ENCODE peak calls at places on chromosomes 7 and 10, in nine cellular contexts. D is brain microvascular endothelial cell; L is smooth muscle cell of the brain vasculature; O is Ammon's horn; J is activated naive CD4-positive, alpha-beta T cell; I is substantia nigra; M is transverse colon; G is T follicular helper cell; C is neural crest cell. R is an unnamed sample.

GRCh38 chr10:31838065-31838464 is 90.6 kb downstream of the ARHGAP12 start:
- DNase-seq in I (no peak), M (no peak), L (no peak), C (no peak), G (no peak), O (no peak), J (no peak), D (no peak), R (no peak)

GRCh38 chr10:31484407-31485135 is 165.6 kb downstream of the ZEB1 start:
- DNase-seq in M (no peak), D (no peak), O (no peak), G (no peak), I (no peak), L (no peak), C (no peak), J (no peak), R (no peak)

GRCh38 chr10:124882313-124882712 is 59.6 kb upstream of the ZRANB1 start:
- DNase-seq in D (no peak), L (no peak), C (no peak), I (no peak), J (no peak), M (no peak), G (no peak), O (peak; percentile 25), R (no peak)

GRCh38 chr7:102024769-102025391 is 207.5 kb downstream of the CUX1 start:
- DNase-seq in G (no peak), C (no peak), L (no peak), J (no peak), M (peak; percentile 15), D (no peak), O (no peak), I (no peak), R (no peak)

GRCh38 chr10:3807221-3807927 is 22.4 kb upstream of the KLF6 start:
- DNase-seq in D (no peak), O (no peak), J (no peak), C (no peak), G (no peak), I (no peak), M (no peak), L (no peak), R (no peak)

GRCh38 chr10:72764151-72764550 is 72.2 kb downstream of the MCU start:
- DNase-seq in I (no peak), C (no peak), M (no peak), O (no peak), G (no peak), D (peak; percentile 59), J (no peak), L (no peak), R (no peak)

GRCh38 chr10:123922126-123922525 is 30.5 kb upstream of the CPXM2 start:
- DNase-seq in J (no peak), L (no peak), I (no peak), C (no peak), G (no peak), O (no peak), M (no peak), D (no peak), R (no peak)

GRCh38 chr10:85224366-85224960 is 896.1 kb downstream of the CCSER2 start:
- DNase-seq in M (no peak), D (no peak), L (no peak), O (no peak), J (no peak), G (no peak), I (no peak), C (no peak), R (no peak)

GRCh38 chr7:155804897-155805825 is 7.1 kb downstream of the SHH start:
- DNase-seq in L (no peak), O (peak; percentile 59), G (peak; percentile 51), M (peak; percentile 61), J (peak; percentile 42), C (peak; percentile 87), D (peak; percentile 54), I (no peak), R (peak; percentile 82)

GRCh38 chr10:84270708-84271107 is 25.9 kb downstream of the RGR start:
- DNase-seq in M (no peak), O (no peak), G (no peak), I (no peak), C (no peak), J (no peak), D (no peak), L (no peak), R (no peak)

GRCh38 chr7:132261296-132261695 is 315.0 kb downstream of the PLXNA4 start:
- DNase-seq in I (no peak), J (no peak), O (no peak), D (no peak), C (no peak), M (no peak), G (no peak), L (no peak), R (no peak)

GRCh38 chr7:151410405-151411390 is 860 bp upstream of the WDR86 start:
- DNase-seq in D (no peak), M (no peak), C (peak; percentile 36), I (no peak), G (no peak), L (no peak), J (no peak), O (no peak), R (peak; percentile 64)

GRCh38 chr7:135253851-135254815 is 20.5 kb downstream of the STRA8 start:
- DNase-seq in M (peak; percentile 38), D (peak; percentile 61), O (peak; percentile 92), I (peak; percentile 79), C (no peak), J (no peak), G (no peak), L (peak; percentile 6), R (no peak)

GRCh38 chr7:4734587-4735365 is 40.6 kb upstream of the AP5Z1 start:
- DNase-seq in I (peak; percentile 59), D (no peak), L (no peak), C (no peak), J (no peak), G (no peak), M (no peak), O (peak; percentile 79), R (no peak)

GRCh38 chr7:47485640-47486435 is 96.1 kb downstream of the TNS3 start:
- DNase-seq in O (no peak), C (no peak), G (no peak), D (no peak), J (no peak), M (peak; percentile 68), I (no peak), L (no peak), R (no peak)

GRCh38 chr10:48509974-48510692 is 94.7 kb downstream of the ARHGAP22 start:
- DNase-seq in G (no peak), D (no peak), M (no peak), O (no peak), L (no peak), J (no peak), C (no peak), I (no peak), R (no peak)

GRCh38 chr7:3091631-3092030 is 48.0 kb upstream of the CARD11 start:
- DNase-seq in O (no peak), D (no peak), C (no peak), I (no peak), J (no peak), G (no peak), L (no peak), M (no peak), R (no peak)

GRCh38 chr7:16926283-16926682 is 44.5 kb upstream of the AGR3 start:
- DNase-seq in M (peak; percentile 39), I (no peak), J (no peak), C (no peak), L (no peak), O (peak; percentile 47), D (peak; percentile 53), G (no peak), R (no peak)

GRCh38 chr10:113267616-113268015 is 285.2 kb upstream of the HABP2 start:
- DNase-seq in D (no peak), C (no peak), O (peak; percentile 31), L (no peak), I (no peak), G (no peak), J (no peak), M (no peak), R (no peak)

GRCh38 chr10:113463777-113464176 is 89.1 kb upstream of the HABP2 start:
- DNase-seq in D (no peak), L (peak; percentile 10), C (no peak), J (no peak), O (no peak), I (no peak), M (no peak), G (no peak), R (no peak)

GRCh38 chr7:725223-726005 is 1.1 kb upstream of the DNAAF5 start:
- DNase-seq in D (peak; percentile 77), J (no peak), I (no peak), L (no peak), O (no peak), M (no peak), C (no peak), G (no peak), R (no peak)

GRCh38 chr10:25753776-25754175 is 180.3 kb upstream of the MYO3A start:
- DNase-seq in C (no peak), L (no peak), I (no peak), O (no peak), M (no peak), J (no peak), G (no peak), D (no peak), R (no peak)

GRCh38 chr7:151412318-151412717 is 2.5 kb upstream of the WDR86 start:
- DNase-seq in J (no peak), O (no peak), C (no peak), G (no peak), I (no peak), M (no peak), D (no peak), L (no peak), R (no peak)

GRCh38 chr7:129729511-129729910 is 118.0 kb downstream of the NRF1 start:
- DNase-seq in J (no peak), L (no peak), C (no peak), I (no peak), O (no peak), D (no peak), M (no peak), G (no peak), R (no peak)

R was measured in NCI-H1930.